ENCODE peak calls at places on chromosomes 6 and 20, in five cellular contexts. O, I, X, S and R are unnamed samples.

GRCh38 chr20:45347297-45347935 is 808 bp downstream of the SDC4 start:
- DNase-seq in O (no peak), X (no peak), S (no peak), I (peak; percentile 59), R (peak; percentile 58)

GRCh38 chr20:36538026-36538764 is 3.1 kb upstream of the MYL9 start:
- DNase-seq in I (no peak), O (no peak), S (no peak), X (no peak), R (no peak)

GRCh38 chr6:159184559-159184958 is 15.4 kb downstream of the FNDC1 start:
- DNase-seq in O (peak; percentile 34), S (no peak), I (peak; percentile 83), X (no peak), R (no peak)

GRCh38 chr20:57964011-57964862 is 254.4 kb upstream of the PMEPA1 start:
- DNase-seq in I (peak; percentile 73), S (no peak), X (no peak), O (peak; percentile 11), R (no peak)

GRCh38 chr6:105873256-105873704 is 212.9 kb upstream of the PRDM1 start:
- DNase-seq in S (no peak), X (no peak), O (no peak), I (no peak), R (no peak)

GRCh38 chr6:34055223-34055933 is 90.5 kb downstream of the GRM4 start:
- DNase-seq in O (peak; percentile 25), I (peak; percentile 69), S (peak; percentile 63), X (peak; percentile 56), R (peak; percentile 36)

GRCh38 chr6:34616230-34616591 is 60.1 kb upstream of the SPDEF start:
- DNase-seq in X (no peak), O (no peak), S (no peak), I (no peak), R (no peak)

GRCh38 chr20:37564388-37565133 is 36.9 kb upstream of the BLCAP start:
- DNase-seq in O (peak; percentile 7), S (peak; percentile 44), X (peak; percentile 55), I (peak; percentile 70), R (no peak)

GRCh38 chr6:36729169-36729549 is 31.5 kb downstream of the RAB44 start:
- DNase-seq in O (no peak), I (peak; percentile 58), X (no peak), S (no peak), R (no peak)

GRCh38 chr6:82030761-82031160 is 216.8 kb downstream of the IBTK start:
- DNase-seq in I (no peak), X (no peak), S (no peak), O (peak; percentile 22), R (no peak)

GRCh38 chr6:147508073-147508870 is at the start of gene SAMD5:
- DNase-seq in X (peak; percentile 88), S (peak; percentile 74), I (peak; percentile 61), O (peak; percentile 75), R (no peak)

GRCh38 chr6:30041821-30042220 is 19.2 kb upstream of the POLR1H start:
- DNase-seq in O (no peak), I (no peak), X (no peak), S (no peak), R (no peak)

GRCh38 chr20:17568972-17569471 is 853 bp upstream of the DSTN start:
- DNase-seq in O (peak; percentile 96), X (peak; percentile 66), I (peak; percentile 98), S (peak; percentile 90), R (peak; percentile 75)

GRCh38 chr20:21781446-21782075 is 76.1 kb downstream of the PAX1 start:
- DNase-seq in X (no peak), O (no peak), S (no peak), I (no peak), R (no peak)

GRCh38 chr6:166346995-166347394 is 4.7 kb upstream of the SFT2D1 start:
- DNase-seq in S (no peak), I (no peak), X (no peak), O (no peak), R (no peak)

GRCh38 chr6:28429781-28430180 is 13.5 kb downstream of the ZSCAN23 start:
- DNase-seq in S (no peak), X (no peak), O (no peak), I (no peak), R (no peak)

GRCh38 chr6:73927421-73927820 is 231.4 kb downstream of the CD109 start:
- DNase-seq in O (no peak), S (no peak), I (no peak), X (no peak), R (no peak)

GRCh38 chr6:142302427-142303190 is 802 bp downstream of the ADGRG6 start:
- DNase-seq in X (peak; percentile 64), O (peak; percentile 60), S (no peak), I (no peak), R (no peak)

GRCh38 chr6:145015739-145016558 is 719.4 kb downstream of the EPM2A start:
- DNase-seq in O (peak; percentile 86), I (peak; percentile 95), X (no peak), S (no peak), R (no peak)

GRCh38 chr6:34644716-34645115 is 51.9 kb downstream of the ILRUN start:
- DNase-seq in O (no peak), I (peak; percentile 48), X (no peak), S (no peak), R (no peak)

GRCh38 chr20:8152183-8152582 is 20.1 kb downstream of the PLCB1 start:
- DNase-seq in O (no peak), X (no peak), I (peak; percentile 75), S (no peak), R (no peak)

DNA sequence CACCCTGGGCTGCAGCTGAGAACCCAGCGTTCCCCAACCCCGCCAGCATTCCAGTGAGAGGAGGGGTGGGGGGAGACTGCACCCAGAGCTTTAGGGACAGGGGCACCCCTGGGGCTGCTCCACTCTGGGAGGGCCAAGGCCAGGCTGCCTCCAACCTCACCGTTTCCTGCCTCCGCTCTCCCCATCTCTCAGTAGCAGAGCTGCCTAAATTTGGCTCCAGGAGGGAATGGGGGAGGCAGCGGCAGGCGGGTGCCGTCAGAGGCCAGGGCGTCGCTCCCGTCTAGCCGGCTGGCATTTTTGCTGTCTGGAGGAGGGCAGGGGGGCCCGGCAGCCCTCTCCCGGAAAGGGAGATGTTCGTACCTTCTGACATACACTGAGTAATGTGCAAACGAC is 46.6 kb downstream of the NOL4L start:
- DNase-seq in I (peak; percentile 51), X (no peak), S (no peak), O (no peak), R (no peak)
- H3K4me3 ChIP-seq in I (no peak overlapping the region), X (no peak overlapping the region), S (no peak overlapping the region), O (no peak overlapping the region), R (no peak overlapping the region)

DNA sequence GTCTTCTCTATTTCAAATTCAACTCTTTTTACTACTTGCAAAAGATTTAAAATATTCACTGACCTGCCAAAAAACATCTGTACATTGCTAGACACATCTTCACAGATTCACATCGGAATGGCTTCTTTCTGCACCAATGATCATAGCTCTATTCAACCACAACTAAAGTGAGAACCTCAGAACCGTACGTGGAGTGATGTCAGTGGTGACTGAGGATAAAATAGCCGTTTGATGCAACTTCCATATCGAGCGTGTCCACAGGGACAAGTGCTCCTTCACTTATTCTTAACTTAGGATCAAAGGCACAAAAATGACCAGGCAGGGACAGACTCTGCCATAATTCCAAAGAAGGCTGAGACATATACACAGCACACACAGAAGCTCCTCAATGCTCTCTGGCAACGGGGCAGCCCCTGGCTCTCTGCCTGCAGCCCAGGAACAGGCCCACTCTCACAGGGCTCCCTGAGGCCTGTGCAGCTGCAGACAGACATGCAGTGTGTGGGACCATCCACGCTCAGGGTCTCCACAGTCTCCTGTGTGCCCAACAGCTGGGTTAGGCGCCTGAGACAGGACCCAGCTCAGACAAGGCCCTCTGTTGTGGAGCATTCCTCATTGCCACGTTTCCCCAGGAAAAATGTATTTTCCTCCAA is 22.8 kb downstream of the FYN start:
- DNase-seq in X (no peak), S (no peak), O (no peak), I (no peak), R (no peak)
- H3K27ac ChIP-seq in X (no peak overlapping the region), S (no peak overlapping the region), O (no peak overlapping the region), I (no peak overlapping the region), R (no peak overlapping the region)

GRCh38 chr6:150058231-150058792 is 10.6 kb downstream of the ULBP3 start:
- DNase-seq in S (no peak), O (no peak), I (no peak), X (no peak), R (no peak)

GRCh38 chr6:150056156-150056555 is 12.8 kb downstream of the ULBP3 start:
- DNase-seq in I (no peak), X (peak; percentile 14), S (no peak), O (no peak), R (no peak)

GRCh38 chr6:150058986-150059385 is 9.9 kb downstream of the ULBP3 start:
- DNase-seq in I (no peak), S (no peak), X (no peak), O (no peak), R (no peak)

GRCh38 chr6:150056916-150057315 is 12.0 kb downstream of the ULBP3 start:
- DNase-seq in I (no peak), S (no peak), O (no peak), X (no peak), R (no peak)

DNA sequence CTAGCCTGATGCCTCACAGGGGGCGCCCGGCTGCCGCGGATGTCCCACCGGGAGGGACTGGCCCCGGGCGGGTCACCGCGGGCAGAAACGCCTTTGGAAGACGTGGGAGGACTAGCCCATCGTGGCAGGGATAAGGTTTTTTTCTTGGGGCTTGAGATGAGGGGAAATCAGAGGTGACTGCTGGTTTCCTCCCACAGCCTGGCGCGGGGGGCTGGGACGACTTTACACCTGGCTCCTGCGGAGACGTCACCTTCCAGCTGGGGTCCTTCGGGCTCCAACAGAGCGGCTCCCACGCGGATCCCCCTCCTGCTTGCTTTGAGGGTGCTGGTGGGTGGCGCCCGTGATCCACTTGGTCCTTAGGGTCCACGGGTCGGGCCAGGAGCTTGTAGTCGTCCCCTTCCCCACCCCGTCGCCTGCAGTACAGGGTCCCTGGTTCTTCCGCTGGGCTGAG is 11.4 kb downstream of the ULBP3 start:
- DNase-seq in I (no peak), O (no peak), S (no peak), X (peak; percentile 34), R (no peak)
- H3K4me3 ChIP-seq in I (no peak overlapping the region), O (no peak overlapping the region), S (no peak overlapping the region), X (no peak overlapping the region), R (no peak overlapping the region)

GRCh38 chr20:32332614-32333013 is 25.5 kb upstream of the ASXL1 start:
- DNase-seq in I (peak; percentile 82), O (peak; percentile 82), X (peak; percentile 78), S (peak; percentile 20), R (no peak)
- H3K27ac ChIP-seq in I (peak overlapping the region; percentile 55), O (no peak overlapping the region), X (no peak overlapping the region), S (peak overlapping the region; percentile 20), R (no peak overlapping the region)

DNA sequence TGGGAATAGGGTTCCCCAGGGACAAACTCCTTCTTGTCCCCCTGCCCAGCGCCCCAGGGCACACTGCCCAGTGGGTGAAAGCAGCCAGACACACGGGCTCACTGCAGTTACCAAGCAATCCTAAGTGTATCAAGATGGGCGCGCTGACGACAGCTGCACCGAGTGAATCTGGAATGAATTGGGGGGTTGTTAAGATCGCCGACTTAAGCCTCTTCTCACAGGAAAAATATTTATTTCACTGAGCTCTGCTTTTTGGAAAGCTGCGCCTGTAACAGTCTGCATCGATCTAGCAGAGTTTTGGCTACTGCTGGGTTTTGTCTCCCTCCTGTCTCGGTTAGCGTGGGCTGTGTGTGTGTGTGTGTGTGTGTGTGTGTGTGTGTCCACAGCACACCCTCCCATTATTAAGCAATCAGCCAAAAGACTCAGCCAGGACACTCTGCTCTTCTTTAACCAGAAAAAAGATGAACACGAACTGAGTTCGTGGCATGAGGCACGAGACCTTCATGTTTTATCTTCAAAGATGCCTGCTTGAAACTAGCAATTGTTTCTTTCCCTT is 35.9 kb downstream of the RIPOR3 start:
- DNase-seq in I (peak; percentile 92), O (no peak), X (peak; percentile 87), S (peak; percentile 58), R (peak; percentile 39)
- H3K4me3 ChIP-seq in I (peak overlapping the region; percentile 54), O (no peak overlapping the region), X (peak overlapping the region; percentile 26), S (no peak overlapping the region), R (no peak overlapping the region)